ENCODE peak calls at places on chromosomes 13 and 19, in six cellular contexts. One of them, this sample, is unnamed.

GRCh38 chr13:39051157-39051556 is 12.9 kb downstream of the NHLRC3 start:
- DNase-seq in epithelial cell of esophagus: peak; percentile 40
- DNase-seq in CD8-positive, alpha-beta T cell: no peak
- DNase-seq in A549: no peak
- DNase-seq in PC-9: no peak
- DNase-seq in BJ: no peak
- DNase-seq in this sample: no peak

GRCh38 chr19:45919678-45920077 is 5.1 kb upstream of the NANOS2 start:
- DNase-seq in A549: no peak
- DNase-seq in BJ: no peak
- DNase-seq in PC-9: no peak
- DNase-seq in CD8-positive, alpha-beta T cell: no peak
- DNase-seq in epithelial cell of esophagus: no peak
- DNase-seq in this sample: peak; percentile 70

GRCh38 chr13:98405690-98406344 is 171.1 kb downstream of the STK24 start:
- DNase-seq in epithelial cell of esophagus: no peak
- DNase-seq in CD8-positive, alpha-beta T cell: no peak
- DNase-seq in PC-9: no peak
- DNase-seq in A549: no peak
- DNase-seq in BJ: no peak
- DNase-seq in this sample: no peak

GRCh38 chr13:113410472-113411201 is 42.7 kb downstream of the ADPRHL1 start:
- DNase-seq in PC-9: peak; percentile 71
- DNase-seq in A549: peak; percentile 41
- DNase-seq in CD8-positive, alpha-beta T cell: no peak
- DNase-seq in epithelial cell of esophagus: peak; percentile 13
- DNase-seq in BJ: no peak
- DNase-seq in this sample: peak; percentile 34

GRCh38 chr13:112447306-112447705 is 71.2 kb downstream of the SPACA7 start:
- DNase-seq in epithelial cell of esophagus: no peak
- DNase-seq in PC-9: no peak
- DNase-seq in CD8-positive, alpha-beta T cell: no peak
- DNase-seq in BJ: no peak
- DNase-seq in A549: no peak
- DNase-seq in this sample: no peak

GRCh38 chr13:100484708-100485107 is 103.9 kb downstream of the GGACT start:
- DNase-seq in PC-9: no peak
- DNase-seq in BJ: no peak
- DNase-seq in CD8-positive, alpha-beta T cell: no peak
- DNase-seq in epithelial cell of esophagus: no peak
- DNase-seq in A549: no peak
- DNase-seq in this sample: no peak

GRCh38 chr19:55156202-55157063 is 1.1 kb downstream of the TNNI3 start:
- DNase-seq in PC-9: peak; percentile 88
- DNase-seq in epithelial cell of esophagus: peak; percentile 49
- DNase-seq in CD8-positive, alpha-beta T cell: peak; percentile 43
- DNase-seq in BJ: no peak
- DNase-seq in A549: peak; percentile 90
- DNase-seq in this sample: no peak

GRCh38 chr13:113195360-113195759 is 13.1 kb downstream of the PCID2 start:
- DNase-seq in BJ: no peak
- DNase-seq in epithelial cell of esophagus: no peak
- DNase-seq in A549: no peak
- DNase-seq in PC-9: no peak
- DNase-seq in CD8-positive, alpha-beta T cell: no peak
- DNase-seq in this sample: no peak

GRCh38 chr13:32135655-32136054 is 104.1 kb downstream of the FRY start:
- DNase-seq in A549: no peak
- DNase-seq in PC-9: no peak
- DNase-seq in CD8-positive, alpha-beta T cell: no peak
- DNase-seq in BJ: peak; percentile 67
- DNase-seq in epithelial cell of esophagus: peak; percentile 8
- DNase-seq in this sample: no peak

GRCh38 chr19:28393574-28394336 is 819.2 kb downstream of the UQCRFS1 start:
- DNase-seq in A549: no peak
- DNase-seq in PC-9: no peak
- DNase-seq in BJ: no peak
- DNase-seq in epithelial cell of esophagus: no peak
- DNase-seq in CD8-positive, alpha-beta T cell: no peak
- DNase-seq in this sample: no peak

GRCh38 chr13:77925616-77926015 is 7.0 kb upstream of the EDNRB start:
- DNase-seq in BJ: no peak
- DNase-seq in A549: no peak
- DNase-seq in PC-9: no peak
- DNase-seq in CD8-positive, alpha-beta T cell: no peak
- DNase-seq in epithelial cell of esophagus: no peak
- DNase-seq in this sample: no peak

GRCh38 chr19:46579286-46579944 is 21.7 kb upstream of the CALM3 start:
- DNase-seq in BJ: no peak
- DNase-seq in PC-9: no peak
- DNase-seq in CD8-positive, alpha-beta T cell: peak; percentile 43
- DNase-seq in epithelial cell of esophagus: no peak
- DNase-seq in A549: peak; percentile 55
- DNase-seq in this sample: no peak

GRCh38 chr13:50715402-50716146 is 127.9 kb downstream of the DLEU7 start:
- DNase-seq in A549: no peak
- DNase-seq in BJ: no peak
- DNase-seq in CD8-positive, alpha-beta T cell: no peak
- DNase-seq in PC-9: no peak
- DNase-seq in epithelial cell of esophagus: no peak
- DNase-seq in this sample: peak; percentile 47

GRCh38 chr13:98291658-98292057 is 114.6 kb upstream of the RNF113B start:
- DNase-seq in PC-9: no peak
- DNase-seq in BJ: no peak
- DNase-seq in epithelial cell of esophagus: no peak
- DNase-seq in CD8-positive, alpha-beta T cell: no peak
- DNase-seq in A549: no peak
- DNase-seq in this sample: no peak

GRCh38 chr13:24038405-24038804 is 122.1 kb upstream of the SPATA13 start:
- DNase-seq in PC-9: peak; percentile 29
- DNase-seq in CD8-positive, alpha-beta T cell: no peak
- DNase-seq in BJ: no peak
- DNase-seq in epithelial cell of esophagus: peak; percentile 53
- DNase-seq in A549: no peak
- DNase-seq in this sample: no peak

GRCh38 chr19:17327654-17328516 is 6.8 kb downstream of the ANO8 start:
- DNase-seq in CD8-positive, alpha-beta T cell: peak; percentile 59
- DNase-seq in epithelial cell of esophagus: peak; percentile 91
- DNase-seq in BJ: no peak
- DNase-seq in A549: no peak
- DNase-seq in PC-9: peak; percentile 86
- DNase-seq in this sample: no peak
- H3K4me3 ChIP-seq in CD8-positive, alpha-beta T cell: peak overlapping the region; percentile 73
- H3K4me3 ChIP-seq in epithelial cell of esophagus: peak overlapping the region; percentile 39
- H3K4me3 ChIP-seq in BJ: no peak overlapping the region
- H3K4me3 ChIP-seq in A549: no peak overlapping the region
- H3K4me3 ChIP-seq in PC-9: peak overlapping the region; percentile 79
- H3K4me3 ChIP-seq in this sample: no peak overlapping the region

DNA sequence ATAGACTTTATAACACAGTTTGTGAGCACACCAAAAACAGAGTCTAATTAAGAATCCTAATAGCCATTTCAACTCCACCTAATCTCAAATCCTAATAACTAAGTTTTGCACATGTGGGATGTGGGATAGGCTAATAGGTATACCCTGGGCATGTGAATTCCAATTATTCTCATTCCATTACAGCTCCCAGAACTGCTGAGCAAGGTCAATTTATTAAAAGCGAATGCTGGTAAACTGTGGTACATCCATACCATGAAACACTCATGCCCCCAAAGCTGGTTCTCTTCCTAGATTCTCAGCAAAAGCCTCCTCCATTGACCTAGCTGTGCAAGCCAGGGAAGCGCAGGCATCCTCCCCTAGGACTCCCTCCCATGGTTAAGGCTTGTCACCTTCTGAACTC is 113.8 kb downstream of the USP12 start:
- DNase-seq in CD8-positive, alpha-beta T cell: no peak
- DNase-seq in BJ: no peak
- DNase-seq in PC-9: no peak
- DNase-seq in A549: no peak
- DNase-seq in epithelial cell of esophagus: no peak
- DNase-seq in this sample: no peak
- TF ChIP-seq CTCF in CD8-positive, alpha-beta T cell: no peak
- TF ChIP-seq CTCF in BJ: no peak
- TF ChIP-seq CTCF in PC-9: no peak
- TF ChIP-seq CTCF in A549: no peak
- TF ChIP-seq CTCF in epithelial cell of esophagus: no peak
- TF ChIP-seq CTCF in this sample: no peak

GRCh38 chr13:30731658-30732390 is 3.5 kb upstream of the ALOX5AP start:
- DNase-seq in A549: no peak
- DNase-seq in PC-9: no peak
- DNase-seq in BJ: no peak
- DNase-seq in CD8-positive, alpha-beta T cell: no peak
- DNase-seq in epithelial cell of esophagus: no peak
- DNase-seq in this sample: peak; percentile 61
- H3K4me3 ChIP-seq in A549: no peak overlapping the region
- H3K4me3 ChIP-seq in PC-9: no peak overlapping the region
- H3K4me3 ChIP-seq in BJ: no peak overlapping the region
- H3K4me3 ChIP-seq in CD8-positive, alpha-beta T cell: no peak overlapping the region
- H3K4me3 ChIP-seq in epithelial cell of esophagus: no peak overlapping the region
- H3K4me3 ChIP-seq in this sample: peak overlapping the region; percentile 29

DNA sequence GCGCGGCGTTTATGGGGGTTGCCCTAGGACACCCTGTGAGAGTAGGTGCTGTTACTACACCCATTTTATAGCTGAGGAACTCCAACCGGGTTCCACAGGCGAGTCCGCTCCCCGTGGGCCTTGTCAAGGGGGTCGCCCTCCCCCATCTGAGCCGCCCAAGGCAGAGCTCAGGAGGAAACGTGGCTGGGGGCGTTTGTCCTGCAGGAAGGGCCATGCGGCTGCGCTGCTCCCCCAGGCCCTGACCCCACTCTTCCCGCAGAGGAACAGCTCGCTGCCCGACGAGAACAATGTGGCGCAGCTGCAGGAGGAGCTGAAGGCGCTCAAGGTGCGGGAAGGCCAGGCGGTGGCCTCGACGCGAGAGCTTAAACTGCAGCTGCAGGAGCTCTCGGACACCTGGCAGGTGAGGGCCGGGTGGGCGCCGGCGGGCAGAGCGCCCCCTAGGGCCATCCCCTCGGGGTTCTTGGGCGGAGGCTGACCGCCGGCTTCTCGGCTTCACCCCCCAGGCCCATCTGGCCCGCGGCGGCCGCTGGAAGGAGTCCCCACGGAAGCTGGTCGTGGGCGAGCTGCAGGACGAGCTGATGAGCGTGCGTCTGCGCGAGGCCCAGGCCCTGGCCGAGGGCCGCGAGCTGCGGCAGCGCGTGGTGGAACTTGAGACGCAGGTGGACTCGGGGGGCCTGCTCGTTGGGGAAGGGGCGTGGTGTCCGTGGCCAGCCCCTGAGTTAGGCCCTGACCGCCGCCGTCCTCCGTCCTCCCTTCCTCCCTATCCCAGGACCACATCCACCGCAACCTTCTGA is 12.4 kb downstream of the PRR36 start:
- DNase-seq in CD8-positive, alpha-beta T cell: no peak
- DNase-seq in A549: no peak
- DNase-seq in PC-9: no peak
- DNase-seq in epithelial cell of esophagus: no peak
- DNase-seq in BJ: no peak
- DNase-seq in this sample: no peak
- TF ChIP-seq CTCF in CD8-positive, alpha-beta T cell: no peak
- TF ChIP-seq CTCF in A549: peak; percentile 12
- TF ChIP-seq CTCF in PC-9: no peak
- TF ChIP-seq CTCF in epithelial cell of esophagus: no peak
- TF ChIP-seq CTCF in BJ: no peak
- TF ChIP-seq CTCF in this sample: no peak

GRCh38 chr13:43074824-43075510 is 51.6 kb downstream of the DNAJC15 start:
- DNase-seq in A549: no peak
- DNase-seq in BJ: no peak
- DNase-seq in PC-9: no peak
- DNase-seq in epithelial cell of esophagus: no peak
- DNase-seq in CD8-positive, alpha-beta T cell: no peak
- DNase-seq in this sample: no peak
- H3K4me3 ChIP-seq in A549: no peak overlapping the region
- H3K4me3 ChIP-seq in BJ: no peak overlapping the region
- H3K4me3 ChIP-seq in PC-9: no peak overlapping the region
- H3K4me3 ChIP-seq in epithelial cell of esophagus: no peak overlapping the region
- H3K4me3 ChIP-seq in CD8-positive, alpha-beta T cell: no peak overlapping the region
- H3K4me3 ChIP-seq in this sample: no peak overlapping the region

DNA sequence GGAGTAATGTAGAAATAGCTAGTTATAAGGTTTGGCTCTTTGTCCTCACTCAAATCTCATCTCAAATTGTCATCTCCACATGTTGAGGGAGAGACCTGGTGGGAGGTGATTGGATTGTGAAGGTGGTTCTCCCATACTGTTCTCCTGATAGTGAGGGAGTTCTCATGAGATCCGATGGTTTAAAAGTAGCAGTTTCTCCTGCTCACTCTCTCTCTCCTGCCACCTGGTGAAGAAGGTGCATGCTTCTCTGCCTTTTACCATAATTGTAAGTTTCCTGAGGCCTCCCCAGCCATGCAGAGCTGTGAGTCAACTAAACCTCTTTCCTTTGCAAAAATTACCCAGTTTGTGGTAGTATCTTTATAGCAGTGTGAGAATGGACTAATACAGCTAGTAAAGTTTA is 849.4 kb downstream of the DACH1 start:
- DNase-seq in A549: no peak
- DNase-seq in epithelial cell of esophagus: no peak
- DNase-seq in CD8-positive, alpha-beta T cell: no peak
- DNase-seq in PC-9: no peak
- DNase-seq in BJ: no peak
- DNase-seq in this sample: no peak
- TF ChIP-seq CTCF in A549: no peak
- TF ChIP-seq CTCF in epithelial cell of esophagus: no peak
- TF ChIP-seq CTCF in CD8-positive, alpha-beta T cell: no peak
- TF ChIP-seq CTCF in PC-9: no peak
- TF ChIP-seq CTCF in BJ: no peak
- TF ChIP-seq CTCF in this sample: no peak

DNA sequence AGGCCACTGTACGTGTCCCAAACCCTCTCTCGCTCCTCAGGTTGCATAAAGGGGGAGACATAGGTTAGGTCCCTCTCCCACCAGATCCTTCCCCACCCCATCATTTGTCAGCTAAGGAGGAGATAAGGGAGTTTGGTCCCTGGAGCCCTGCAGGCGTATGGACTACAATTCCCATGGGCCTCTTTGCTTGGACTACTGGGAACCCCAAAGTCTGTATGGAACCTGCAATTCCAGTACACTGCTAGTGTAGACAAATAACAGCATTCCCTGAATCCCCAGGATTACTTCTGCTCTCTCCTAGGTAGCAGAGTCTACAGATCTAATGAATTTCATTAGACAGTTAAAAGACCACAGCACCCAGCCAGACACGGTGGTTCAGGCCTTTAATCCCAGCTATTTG is 16.0 kb upstream of the HSD17B14 start:
- DNase-seq in A549: no peak
- DNase-seq in CD8-positive, alpha-beta T cell: no peak
- DNase-seq in BJ: no peak
- DNase-seq in PC-9: no peak
- DNase-seq in epithelial cell of esophagus: no peak
- DNase-seq in this sample: no peak
- H3K4me3 ChIP-seq in A549: no peak overlapping the region
- H3K4me3 ChIP-seq in CD8-positive, alpha-beta T cell: no peak overlapping the region
- H3K4me3 ChIP-seq in BJ: no peak overlapping the region
- H3K4me3 ChIP-seq in PC-9: no peak overlapping the region
- H3K4me3 ChIP-seq in epithelial cell of esophagus: no peak overlapping the region
- H3K4me3 ChIP-seq in this sample: no peak overlapping the region

DNA sequence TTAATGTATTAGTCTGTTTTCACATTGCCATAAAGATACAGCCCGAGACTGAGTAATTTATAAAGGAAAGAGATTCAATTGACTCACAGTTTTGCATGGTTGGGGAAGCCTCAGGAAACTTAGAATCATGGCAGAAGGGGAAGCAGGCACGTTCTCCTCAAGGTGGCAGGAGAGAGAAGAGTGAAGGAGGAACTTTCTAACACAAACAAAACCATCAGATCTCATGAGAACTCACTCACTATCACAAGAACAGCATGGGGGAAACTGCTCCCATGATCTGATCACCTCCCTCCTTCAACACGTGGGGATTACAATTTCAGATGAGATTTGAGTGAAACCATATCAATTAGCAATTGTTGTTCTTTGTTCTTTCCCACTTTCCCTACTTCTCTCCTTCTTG is 689.0 kb upstream of the SLITRK1 start:
- DNase-seq in epithelial cell of esophagus: no peak
- DNase-seq in A549: no peak
- DNase-seq in CD8-positive, alpha-beta T cell: no peak
- DNase-seq in PC-9: no peak
- DNase-seq in BJ: no peak
- DNase-seq in this sample: no peak
- TF ChIP-seq CTCF in epithelial cell of esophagus: peak; percentile 26
- TF ChIP-seq CTCF in A549: no peak
- TF ChIP-seq CTCF in CD8-positive, alpha-beta T cell: no peak
- TF ChIP-seq CTCF in PC-9: no peak
- TF ChIP-seq CTCF in BJ: no peak
- TF ChIP-seq CTCF in this sample: no peak